ENCODE peak calls at places on chromosomes 16 and 17, in five cellular contexts. E is substantia nigra; Q is sigmoid colon; F is CD8-positive, alpha-beta memory T cell; A is fibroblast of lung. Y is an unnamed sample.

GRCh38 chr17:47742319-47743181 is 9.5 kb downstream of the TBX21 start:
- DNase-seq in E (no peak), Q (peak), F (no peak), A (no peak), Y (peak)

GRCh38 chr17:71709974-71710373 is 410.8 kb upstream of the SOX9 start:
- DNase-seq in E (no peak), Q (no peak), F (no peak), A (peak), Y (no peak)

GRCh38 chr17:76781056-76781982 is 43.4 kb downstream of the MFSD11 start:
- DNase-seq in E (no peak), Q (no peak), F (no peak), A (no peak), Y (no peak)

GRCh38 chr17:58279016-58279671 is 1.6 kb downstream of the MPO start:
- DNase-seq in E (no peak), Q (peak), F (no peak), A (peak), Y (no peak)

GRCh38 chr16:3879258-3879886 is 1.1 kb downstream of the CREBBP start:
- DNase-seq in E (no peak), Q (peak), F (no peak), A (no peak), Y (no peak)

GRCh38 chr16:2230376-2230775 is 5.9 kb upstream of the DNASE1L2 start:
- DNase-seq in E (no peak), Q (no peak), F (no peak), A (no peak), Y (no peak)

GRCh38 chr16:79475841-79476240 is 124.7 kb downstream of the MAF start:
- DNase-seq in E (no peak), Q (no peak), F (no peak), A (no peak), Y (no peak)

GRCh38 chr16:21986692-21987246 is 14.1 kb downstream of the PDZD9 start:
- DNase-seq in E (no peak), Q (no peak), F (no peak), A (no peak), Y (no peak)

GRCh38 chr17:78879679-78880186 is 23.3 kb downstream of the CEP295NL start:
- DNase-seq in E (no peak), Q (peak), F (no peak), A (peak), Y (no peak)

GRCh38 chr17:63842173-63842539 is 329 bp downstream of the SMARCD2 start:
- DNase-seq in E (no peak), Q (peak), F (no peak), A (peak), Y (peak)

GRCh38 chr16:46712911-46713310 is 23.5 kb downstream of the ORC6 start:
- DNase-seq in E (no peak), Q (no peak), F (no peak), A (no peak), Y (no peak)

GRCh38 chr17:16820161-16820877 is 130.3 kb downstream of the CCDC144A start:
- DNase-seq in E (no peak), Q (no peak), F (no peak), A (no peak), Y (no peak)

GRCh38 chr17:68288804-68289203 is 2.1 kb downstream of the SLC16A6 start:
- DNase-seq in E (no peak), Q (no peak), F (no peak), A (no peak), Y (no peak)

GRCh38 chr17:21272881-21273839 is 11.4 kb upstream of the MAP2K3 start:
- DNase-seq in E (no peak), Q (no peak), F (no peak), A (no peak), Y (no peak)

GRCh38 chr17:47872019-47872650 is 21.2 kb upstream of the SP6 start:
- DNase-seq in E (no peak), Q (no peak), F (no peak), A (no peak), Y (no peak)

GRCh38 chr17:6591599-6592158 is 35.3 kb upstream of the PITPNM3 start:
- DNase-seq in E (no peak), Q (no peak), F (no peak), A (peak), Y (no peak)

GRCh38 chr17:62725791-62726249 is 82.3 kb downstream of the MARCHF10 start:
- DNase-seq in E (no peak), Q (no peak), F (no peak), A (no peak), Y (no peak)

GRCh38 chr17:8991514-8992285 is 26.2 kb upstream of the PIK3R5 start:
- DNase-seq in E (no peak), Q (peak), F (peak), A (peak), Y (peak)

GRCh38 chr17:67488768-67489167 is 111.7 kb downstream of the PITPNC1 start:
- DNase-seq in E (no peak), Q (no peak), F (no peak), A (no peak), Y (no peak)

GRCh38 chr16:81551821-81552304 is 107.3 kb downstream of the CMIP start:
- DNase-seq in E (no peak), Q (no peak), F (no peak), A (peak), Y (no peak)